ENCODE peak calls at places on chromosomes 16 and 17, in nine cellular contexts. V is type B pancreatic cell; C is GM03348; O is activated naive CD8-positive, alpha-beta T cell treated with anti-CD3 and anti-CD28 coated beads, Interleukin-2, amount 50 U/mL, for 24 hours; B is RKO; X is LoVo; E is ELR; N is stimulated activated CD4-positive, alpha-beta T cell treated with anti-CD3 and anti-CD28 coated beads, Interleukin-1b, Interleukin-23, amount 100 ng/mL, for 24 hours; U is glutamatergic neuron. G is an unnamed sample.

GRCh38 chr17:63476857-63477470 is at the start of gene ACE:
- DNase-seq in C (peak), B (peak), E (peak), O (peak), U (peak), V (no peak), X (peak), N (no peak), G (no peak)

GRCh38 chr17:58186591-58186990 is 5.9 kb upstream of the EPX start:
- DNase-seq in N (no peak), X (no peak), B (no peak), E (no peak), U (no peak), C (no peak), O (no peak), V (no peak), G (no peak)

GRCh38 chr17:27956601-27957445 is 63.7 kb upstream of the LYRM9 start:
- DNase-seq in O (no peak), B (no peak), V (no peak), C (peak), E (no peak), N (no peak), X (no peak), U (no peak), G (no peak)

GRCh38 chr16:81137754-81138153 is 41.6 kb upstream of the GCSH start:
- DNase-seq in U (no peak), V (no peak), B (no peak), C (no peak), X (no peak), N (no peak), E (no peak), O (no peak), G (no peak)

GRCh38 chr17:41917192-41917591 is 1.6 kb downstream of the ACLY start:
- DNase-seq in E (peak), U (no peak), N (no peak), C (peak), X (no peak), B (peak), O (no peak), V (no peak), G (no peak)

GRCh38 chr17:6069611-6070279 is 434 bp upstream of the WSCD1 start:
- DNase-seq in O (no peak), C (no peak), E (no peak), B (no peak), N (no peak), X (no peak), U (no peak), V (no peak), G (no peak)

GRCh38 chr16:46974352-46974751 is 878 bp upstream of the DNAJA2 start:
- DNase-seq in X (peak), V (no peak), N (no peak), C (peak), U (no peak), E (peak), B (peak), O (peak), G (peak)

GRCh38 chr17:27299384-27300049 is 5.6 kb downstream of the WSB1 start:
- DNase-seq in O (no peak), U (no peak), E (no peak), C (no peak), N (no peak), B (no peak), V (no peak), X (no peak), G (no peak)

GRCh38 chr16:87705780-87706277 is 60.0 kb downstream of the KLHDC4 start:
- DNase-seq in V (no peak), E (no peak), N (no peak), B (no peak), X (no peak), C (no peak), U (no peak), O (no peak), G (no peak)

GRCh38 chr16:50539822-50540710 is 8.1 kb upstream of the NKD1 start:
- DNase-seq in U (no peak), O (no peak), N (no peak), X (no peak), E (no peak), V (no peak), C (no peak), B (no peak), G (no peak)

GRCh38 chr17:258045-258734 is 76.7 kb upstream of the DOC2B start:
- DNase-seq in U (no peak), O (no peak), X (no peak), E (no peak), C (no peak), B (no peak), N (no peak), V (peak), G (no peak)

GRCh38 chr17:30323895-30324319 is 9.9 kb downstream of the TMIGD1 start:
- DNase-seq in N (no peak), B (peak), O (peak), V (no peak), C (no peak), U (no peak), X (peak), E (peak), G (no peak)

GRCh38 chr17:32772453-32773025 is 104.4 kb downstream of the MYO1D start:
- DNase-seq in N (no peak), C (no peak), B (no peak), X (no peak), U (peak), O (no peak), V (no peak), E (no peak), G (no peak)

GRCh38 chr17:81651692-81652091 is 4.7 kb downstream of the PDE6G start:
- DNase-seq in O (no peak), C (peak), V (no peak), E (peak), U (no peak), N (no peak), X (peak), B (peak), G (peak)

GRCh38 chr17:45705123-45706009 is 78.8 kb upstream of the CRHR1 start:
- DNase-seq in X (peak), C (no peak), U (no peak), N (no peak), B (peak), E (peak), V (no peak), O (peak), G (peak)